ENCODE peak calls at places on chromosomes 13 and 19, in seven cellular contexts. M, G, W, S, O, X and Q are unnamed samples.

GRCh38 chr19:28961772-28962500 is 251.0 kb downstream of the UQCRFS1 start:
- DNase-seq in W (no peak), M (no peak), X (no peak), S (peak; percentile 94), G (no peak), O (no peak), Q (no peak)

GRCh38 chr19:30649934-30650614 is 277.9 kb downstream of the ZNF536 start:
- DNase-seq in W (peak; percentile 58), G (no peak), S (peak; percentile 49), M (peak; percentile 58), O (peak; percentile 30), X (no peak), Q (peak; percentile 46)

GRCh38 chr19:1389033-1389940 is 5.6 kb downstream of the NDUFS7 start:
- DNase-seq in G (no peak), S (no peak), W (no peak), O (no peak), X (no peak), M (no peak), Q (no peak)

GRCh38 chr19:30884146-30884812 is 465.0 kb downstream of the TSHZ3 start:
- DNase-seq in W (no peak), M (no peak), S (no peak), G (no peak), X (no peak), O (no peak), Q (no peak)

GRCh38 chr19:5828661-5829566 is 10.6 kb downstream of the FUT6 start:
- DNase-seq in G (no peak), O (no peak), X (no peak), M (peak; percentile 85), W (peak; percentile 63), S (no peak), Q (peak; percentile 42)

GRCh38 chr13:33367931-33368330 is 82.4 kb upstream of the STARD13 start:
- DNase-seq in O (no peak), X (no peak), M (no peak), W (no peak), G (no peak), S (no peak), Q (no peak)

GRCh38 chr19:48874309-48875135 is 2.3 kb downstream of the PPP1R15A start:
- DNase-seq in X (no peak), G (no peak), W (no peak), O (no peak), S (peak; percentile 85), M (peak; percentile 40), Q (peak; percentile 86)

GRCh38 chr13:89846890-89847585 is 1500.4 kb upstream of the MIR17HG start:
- DNase-seq in G (no peak), M (no peak), X (no peak), O (peak; percentile 55), S (peak; percentile 47), W (no peak), Q (no peak)

GRCh38 chr13:99967884-99968520 is 3.6 kb downstream of the ZIC5 start:
- DNase-seq in O (no peak), S (no peak), X (no peak), M (no peak), W (no peak), G (no peak), Q (no peak)

GRCh38 chr13:48976677-48977625 is 1.2 kb downstream of the FNDC3A start:
- DNase-seq in X (no peak), O (peak; percentile 32), S (peak; percentile 22), W (peak; percentile 19), G (no peak), M (no peak), Q (peak; percentile 95)

GRCh38 chr19:42191855-42192254 is 25.6 kb downstream of the DEDD2 start:
- DNase-seq in W (no peak), M (peak; percentile 87), S (peak; percentile 96), X (no peak), G (no peak), O (no peak), Q (peak; percentile 99)